ENCODE peak calls at places on chromosomes 11 and 22, in five cellular contexts. Q is body of pancreas, J is breast epithelium, T is HCT116, M is H54. P is an unnamed sample.

GRCh38 chr11:69030324-69030723 is 17.3 kb upstream of the MRGPRF start:
- DNase-seq in Q (no peak), J (no peak), T (no peak), M (no peak), P (no peak)

GRCh38 chr11:116930177-116930576 is 92.8 kb upstream of the APOA1 start:
- DNase-seq in Q (no peak), J (no peak), T (no peak), M (no peak), P (no peak)

GRCh38 chr22:31650391-31650790 is 11.6 kb downstream of the PISD start:
- DNase-seq in Q (peak; percentile 31), J (no peak), T (no peak), M (no peak), P (no peak)

GRCh38 chr11:120117991-120118390 is 19.9 kb downstream of the TRIM29 start:
- DNase-seq in Q (no peak), J (no peak), T (no peak), M (no peak), P (no peak)

GRCh38 chr22:31248138-31248745 is 36.1 kb downstream of the LIMK2 start:
- DNase-seq in Q (peak; percentile 82), J (peak; percentile 94), T (no peak), M (peak; percentile 68), P (peak; percentile 92)

GRCh38 chr11:10327254-10327653 is 22.4 kb downstream of the ADM start:
- DNase-seq in Q (no peak), J (no peak), T (no peak), M (no peak), P (no peak)

GRCh38 chr22:27839261-27839660 is 37.7 kb upstream of the MN1 start:
- DNase-seq in Q (no peak), J (no peak), T (no peak), M (no peak), P (peak; percentile 11)

GRCh38 chr11:113531575-113532451 is 56.6 kb upstream of the DRD2 start:
- DNase-seq in Q (no peak), J (no peak), T (no peak), M (no peak), P (peak; percentile 15)

GRCh38 chr11:117822031-117822521 is 2.5 kb downstream of the FXYD2 start:
- DNase-seq in Q (peak; percentile 71), J (no peak), T (no peak), M (no peak), P (peak; percentile 59)

GRCh38 chr22:24244144-24244787 is 616 bp downstream of the GGT5 start:
- DNase-seq in Q (no peak), J (peak; percentile 36), T (no peak), M (no peak), P (peak; percentile 45)

GRCh38 chr22:24247564-24248344 is 2.9 kb upstream of the GGT5 start:
- DNase-seq in Q (peak; percentile 86), J (peak; percentile 98), T (peak; percentile 43), M (peak; percentile 68), P (peak; percentile 92)

GRCh38 chr22:24247011-24247507 is 2.2 kb upstream of the GGT5 start:
- DNase-seq in Q (no peak), J (no peak), T (no peak), M (no peak), P (no peak)
- TF ChIP-seq POLR2A in Q (no peak), J (no peak), T (no peak), M (no peak), P (no peak)

DNA sequence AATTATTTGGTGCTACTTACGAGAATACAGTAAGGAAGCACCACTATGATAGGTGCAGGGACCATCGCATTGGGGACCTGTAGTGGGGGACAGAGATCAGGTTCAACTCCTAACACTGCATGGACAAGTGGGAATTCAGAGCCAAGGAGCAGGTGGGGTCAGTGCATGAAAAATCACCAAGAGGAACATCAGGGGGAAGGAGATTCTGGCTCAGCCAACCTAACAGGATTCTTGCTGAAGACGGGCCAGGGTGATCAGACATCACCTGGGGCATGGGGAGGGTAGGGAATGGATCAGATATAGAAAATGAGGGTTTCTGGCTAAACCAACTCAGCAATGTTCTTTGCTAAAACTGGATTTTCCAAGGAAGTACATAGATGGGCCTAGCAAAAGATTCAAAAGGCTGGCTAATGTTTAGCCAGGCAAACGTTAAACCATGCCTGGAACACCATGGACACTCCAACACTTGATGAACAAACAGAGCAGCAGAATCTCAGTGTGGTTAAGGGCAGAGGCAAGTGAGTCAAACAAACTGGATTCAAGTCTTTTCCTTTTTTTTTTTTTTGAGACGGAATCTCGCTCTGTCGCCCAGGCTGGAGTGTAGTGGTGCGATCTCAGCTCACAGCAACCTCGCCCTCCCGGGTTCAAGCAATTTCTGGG is 70.0 kb downstream of the MICAL3 start:
- DNase-seq in Q (no peak), J (no peak), T (no peak), M (no peak), P (no peak)
- TF ChIP-seq POLR2A in Q (no peak), J (no peak), T (no peak), M (no peak), P (no peak)

DNA sequence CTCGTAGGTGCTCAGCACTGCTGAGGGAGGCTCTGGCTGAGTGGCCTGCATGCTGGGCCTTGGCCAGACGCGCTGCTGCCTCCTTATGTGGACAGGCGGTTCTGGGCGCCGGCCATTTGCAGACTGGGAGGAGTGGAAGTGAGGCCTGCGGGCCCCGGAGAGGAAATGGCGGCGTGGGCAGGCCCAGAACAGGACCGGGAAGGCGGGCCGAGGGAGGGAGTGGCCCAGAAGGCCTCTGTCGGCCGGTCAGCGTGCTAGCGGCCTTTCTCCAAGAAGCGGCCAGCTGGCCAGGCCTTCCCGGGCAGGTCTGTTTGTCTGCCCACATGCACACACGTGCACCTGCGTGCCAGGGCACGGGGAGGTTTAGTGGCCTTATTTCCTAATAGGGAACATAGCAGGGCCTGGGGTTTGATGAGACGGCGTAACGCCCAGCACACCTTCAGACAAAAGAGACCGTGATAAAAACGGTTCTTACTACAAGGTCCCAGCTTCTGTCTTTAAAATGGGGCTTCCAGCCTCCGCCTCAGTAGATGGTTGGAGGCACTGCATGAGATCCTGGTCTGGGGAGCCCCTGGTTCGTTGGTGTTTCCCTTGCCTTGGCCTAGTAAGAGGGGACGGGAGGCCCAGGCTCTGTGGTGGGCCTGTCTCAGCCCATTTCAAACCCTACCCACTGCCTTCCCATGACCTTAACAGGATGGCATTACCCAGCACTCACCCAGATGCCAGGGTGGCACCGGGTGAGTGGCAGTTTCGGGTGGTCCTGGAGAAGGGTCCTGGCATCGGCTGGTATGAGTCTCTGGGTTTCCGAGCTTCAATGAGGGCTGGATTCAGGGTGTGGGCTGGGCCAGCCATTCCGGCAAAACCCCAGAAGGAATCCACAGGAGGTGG is 65.1 kb upstream of the PPARA start:
- DNase-seq in Q (peak; percentile 92), J (peak; percentile 91), T (no peak), M (no peak), P (peak; percentile 91)
- TF ChIP-seq POLR2A in Q (peak; percentile 17), J (no peak), T (no peak), M (peak; percentile 33), P (no peak)

DNA sequence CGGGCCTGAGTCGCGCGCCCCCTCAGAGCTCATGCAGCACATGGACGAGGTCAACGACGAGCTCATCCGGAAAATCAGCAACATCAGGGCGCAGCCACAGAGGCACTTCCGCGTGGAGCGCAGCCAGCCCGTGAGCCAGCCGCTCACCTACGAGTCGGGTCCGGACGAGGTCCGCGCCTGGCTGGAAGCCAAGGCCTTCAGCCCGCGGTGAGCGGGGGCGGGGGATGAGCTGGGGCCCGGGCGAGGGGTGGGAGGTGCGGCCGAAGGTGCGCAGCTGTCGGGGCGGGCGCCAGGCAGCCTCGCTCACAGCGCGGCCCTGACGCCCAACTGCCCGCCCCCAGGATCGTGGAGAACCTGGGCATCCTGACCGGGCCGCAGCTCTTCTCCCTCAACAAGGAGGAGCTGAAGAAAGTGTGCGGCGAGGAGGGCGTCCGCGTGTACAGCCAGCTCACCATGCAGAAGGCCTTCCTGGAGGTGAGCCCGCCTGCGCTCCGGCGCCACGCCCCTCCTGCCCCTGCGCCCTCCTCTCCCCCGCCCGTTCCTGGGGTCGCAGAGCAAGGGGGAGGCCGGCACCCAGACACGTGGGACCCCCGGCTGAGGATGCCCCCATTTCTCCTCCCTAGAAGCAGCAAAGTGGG is 20.4 kb downstream of the EPS8L2 start:
- DNase-seq in Q (peak; percentile 90), J (peak; percentile 78), T (no peak), M (no peak), P (peak; percentile 60)
- TF ChIP-seq POLR2A in Q (no peak), J (no peak), T (no peak), M (no peak), P (no peak)

DNA sequence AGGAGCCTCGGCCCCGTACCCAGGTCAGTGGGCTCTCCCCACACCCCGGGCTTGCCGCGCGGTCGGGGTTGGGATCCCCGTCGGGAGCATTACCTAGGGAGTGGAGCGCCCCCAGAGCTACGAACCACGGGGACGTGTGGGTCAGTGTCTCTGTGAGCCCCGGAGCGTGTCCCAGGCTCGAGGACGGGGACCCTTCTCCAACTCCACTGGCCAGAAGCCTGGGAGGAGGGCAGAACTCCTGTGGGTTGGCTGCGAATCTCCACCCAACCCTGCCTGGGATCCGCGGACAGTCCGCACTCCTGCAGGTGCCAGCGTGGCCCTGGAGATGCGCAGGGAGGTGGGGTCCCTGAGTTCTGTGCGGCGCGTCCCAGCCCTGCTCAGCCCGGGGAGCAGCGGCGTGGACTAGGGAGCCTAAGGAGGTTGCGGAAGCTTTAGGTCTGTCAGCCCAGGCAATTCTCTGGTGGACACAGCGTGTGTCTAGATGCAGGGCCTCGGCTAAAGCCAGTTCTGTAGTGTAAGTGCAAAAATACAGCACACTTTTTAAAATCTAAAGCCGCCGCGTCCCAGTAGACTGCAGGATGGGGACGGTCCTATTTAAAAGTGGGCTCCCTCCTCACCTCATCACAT is 413 bp downstream of the PPFIBP2 start:
- DNase-seq in Q (no peak), J (no peak), T (no peak), M (no peak), P (peak; percentile 41)
- TF ChIP-seq POLR2A in Q (no peak), J (no peak), T (no peak), M (no peak), P (no peak)

P was measured in testis.